ENCODE peak calls at places on chromosomes 5 and 9, in seven cellular contexts. I is ovary, S is gastrocnemius medialis, R is coronary artery, B is WERI-Rb-1, U is progenitor cell of endocrine pancreas, Y is mesothelial cell of epicardium. Z is an unnamed sample.

GRCh38 chr5:142087920-142088679 is 20.5 kb upstream of the NDFIP1 start:
- DNase-seq in I (no peak), S (no peak), R (no peak), B (no peak), U (no peak), Y (no peak), Z (no peak)

GRCh38 chr9:107043886-107044285 is 180.9 kb downstream of the ZNF462 start:
- DNase-seq in I (no peak), S (no peak), R (no peak), B (peak; percentile 74), U (no peak), Y (no peak), Z (no peak)

GRCh38 chr5:9468070-9468388 is 77.8 kb downstream of the SEMA5A start:
- DNase-seq in I (no peak), S (no peak), R (no peak), B (no peak), U (no peak), Y (no peak), Z (no peak)

GRCh38 chr5:120446068-120446492 is 18.0 kb upstream of the PRR16 start:
- DNase-seq in I (no peak), S (no peak), R (no peak), B (no peak), U (no peak), Y (no peak), Z (no peak)

GRCh38 chr5:72241346-72242003 is 78.6 kb downstream of the MRPS27 start:
- DNase-seq in I (no peak), S (no peak), R (no peak), B (no peak), U (peak; percentile 45), Y (no peak), Z (peak; percentile 13)

GRCh38 chr5:169064093-169064492 is 236.8 kb downstream of the SLIT3 start:
- DNase-seq in I (no peak), S (no peak), R (no peak), B (no peak), U (no peak), Y (peak; percentile 31), Z (no peak)

GRCh38 chr5:91378683-91379601 is 4.2 kb downstream of the ARRDC3 start:
- DNase-seq in I (no peak), S (no peak), R (no peak), B (no peak), U (no peak), Y (no peak), Z (no peak)

GRCh38 chr5:10474521-10475075 is 32.9 kb downstream of the ROPN1L start:
- DNase-seq in I (no peak), S (no peak), R (no peak), B (no peak), U (no peak), Y (no peak), Z (no peak)

GRCh38 chr5:65928341-65928752 is 2.0 kb downstream of the ERBIN start:
- DNase-seq in I (no peak), S (no peak), R (no peak), B (no peak), U (no peak), Y (no peak), Z (no peak)

GRCh38 chr5:52564594-52564993 is 223.1 kb upstream of the ITGA1 start:
- DNase-seq in I (no peak), S (no peak), R (no peak), B (no peak), U (no peak), Y (no peak), Z (no peak)

GRCh38 chr5:78627766-78628165 is 20.8 kb downstream of the LHFPL2 start:
- DNase-seq in I (no peak), S (no peak), R (no peak), B (peak; percentile 29), U (no peak), Y (no peak), Z (no peak)

GRCh38 chr5:163447191-163447590 is 9.8 kb downstream of the CCNG1 start:
- DNase-seq in I (no peak), S (no peak), R (no peak), B (no peak), U (no peak), Y (no peak), Z (no peak)

GRCh38 chr9:96391021-96391765 is 7.7 kb upstream of the SLC35D2 start:
- DNase-seq in I (no peak), S (no peak), R (no peak), B (no peak), U (no peak), Y (no peak), Z (no peak)

GRCh38 chr9:20659474-20659962 is 24.5 kb upstream of the FOCAD start:
- DNase-seq in I (no peak), S (no peak), R (no peak), B (no peak), U (no peak), Y (no peak), Z (no peak)

GRCh38 chr9:122197334-122197872 is 31.4 kb downstream of the LHX6 start:
- DNase-seq in I (no peak), S (no peak), R (no peak), B (no peak), U (no peak), Y (no peak), Z (no peak)

GRCh38 chr5:43014522-43014921 is 25.6 kb downstream of the ANXA2R start:
- DNase-seq in I (no peak), S (no peak), R (no peak), B (no peak), U (no peak), Y (no peak), Z (no peak)

GRCh38 chr9:26129216-26129615 is 451.0 kb upstream of the TUSC1 start:
- DNase-seq in I (no peak), S (no peak), R (no peak), B (no peak), U (no peak), Y (no peak), Z (no peak)

GRCh38 chr5:28523887-28524637 is 1485.7 kb upstream of the CDH9 start:
- DNase-seq in I (no peak), S (no peak), R (no peak), B (no peak), U (no peak), Y (no peak), Z (no peak)

GRCh38 chr5:129098488-129099183 is 4.1 kb downstream of the ISOC1 start:
- DNase-seq in I (no peak), S (no peak), R (no peak), B (no peak), U (no peak), Y (no peak), Z (no peak)

GRCh38 chr5:42317575-42317974 is 105.7 kb upstream of the GHR start:
- DNase-seq in I (no peak), S (no peak), R (no peak), B (no peak), U (no peak), Y (no peak), Z (no peak)

GRCh38 chr9:137049544-137050449 is 3.8 kb upstream of the NPDC1 start:
- DNase-seq in I (peak; percentile 58), S (no peak), R (no peak), B (peak; percentile 82), U (peak; percentile 49), Y (no peak), Z (peak; percentile 73)

DNA sequence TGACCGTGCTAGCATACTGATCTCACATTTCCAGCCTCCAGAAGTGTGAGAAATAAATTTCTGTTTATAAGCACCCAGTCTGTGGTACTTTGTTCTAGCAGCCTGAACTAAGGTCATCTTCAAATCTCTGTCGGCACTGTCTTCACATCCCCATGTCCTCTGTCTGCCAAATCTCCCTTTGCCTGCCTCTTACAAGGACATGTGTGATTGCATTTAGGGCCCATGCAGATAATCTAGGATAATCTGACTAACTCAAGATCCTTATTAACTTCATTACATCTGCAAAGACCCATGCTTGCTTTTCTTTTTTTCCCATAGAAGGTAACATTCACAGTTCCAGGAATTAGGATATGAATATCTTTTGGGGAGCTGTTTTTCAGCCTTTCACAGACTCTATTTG is 132.7 kb downstream of the AOPEP start:
- DNase-seq in I (no peak), S (no peak), R (no peak), B (peak; percentile 70), U (no peak), Y (no peak), Z (no peak)
- TF ChIP-seq CTCF in I (no peak), S (no peak), R (no peak), B (no peak), U (no peak), Y (no peak), Z (no peak)

DNA sequence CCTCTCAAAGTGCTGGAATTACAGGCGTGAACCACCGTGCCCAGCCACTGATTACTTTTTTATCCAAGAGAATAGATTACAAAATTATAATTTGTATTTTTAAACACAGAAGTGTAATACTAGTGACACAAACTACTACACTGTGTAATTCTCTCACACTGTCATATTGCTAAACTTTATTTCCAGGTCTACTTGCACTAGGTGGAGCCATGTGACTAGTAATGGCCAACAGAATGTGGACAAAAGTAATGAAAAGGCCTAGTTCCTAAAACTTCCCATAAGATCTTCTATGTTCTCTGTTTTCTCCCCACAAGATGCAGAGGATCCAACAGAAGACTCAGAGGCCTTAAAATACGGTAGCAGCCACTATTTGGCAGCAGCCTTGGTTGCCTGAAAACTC is 27.3 kb downstream of the NADK2 start:
- DNase-seq in I (no peak), S (no peak), R (no peak), B (no peak), U (no peak), Y (no peak), Z (no peak)
- TF ChIP-seq CTCF in I (no peak), S (no peak), R (no peak), B (no peak), U (peak; percentile 11), Y (no peak), Z (no peak)

GRCh38 chr9:89183146-89183545 is 4.5 kb upstream of the SHC3 start:
- DNase-seq in I (no peak), S (no peak), R (no peak), B (no peak), U (no peak), Y (no peak), Z (no peak)
- TF ChIP-seq CTCF in I (no peak), S (no peak), R (no peak), B (peak; percentile 39), U (no peak), Y (no peak), Z (no peak)

DNA sequence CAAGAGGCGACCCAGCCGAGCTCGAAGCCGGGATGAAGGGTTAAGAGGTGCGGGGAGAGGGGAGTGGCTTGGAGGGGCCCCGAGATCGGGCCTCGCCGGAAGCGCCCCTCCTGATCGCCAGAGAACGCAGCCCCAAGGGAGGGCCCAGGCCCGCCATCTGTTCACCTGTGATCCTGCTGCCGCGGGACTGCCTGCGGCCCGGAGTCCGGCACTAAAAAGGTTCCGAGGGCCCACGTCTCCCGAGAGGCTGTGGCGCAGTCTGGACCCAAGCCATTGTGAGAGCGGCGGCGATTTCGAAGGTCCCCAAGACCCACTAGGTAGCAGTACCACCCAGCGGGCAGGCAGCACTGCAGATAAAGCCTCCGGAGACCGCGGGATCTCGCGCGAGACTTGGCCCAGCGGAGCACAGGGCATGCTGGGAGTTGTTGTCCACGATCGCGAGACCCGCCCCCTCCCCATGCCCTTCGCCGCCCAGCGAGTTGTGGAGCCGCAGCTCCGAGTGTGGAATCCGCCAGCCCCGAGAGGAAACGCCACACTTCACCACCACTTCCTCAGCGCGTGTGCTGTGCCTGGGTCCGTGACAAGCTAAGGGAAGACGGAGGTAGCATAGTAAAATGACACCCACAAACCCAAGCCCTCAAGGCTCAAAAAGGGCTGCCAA is at the start of gene KIAA1191:
- DNase-seq in I (peak; percentile 96), S (peak; percentile 96), R (peak; percentile 95), B (peak; percentile 94), U (peak; percentile 79), Y (peak; percentile 82), Z (peak; percentile 82)
- TF ChIP-seq CTCF in I (no peak), S (no peak), R (no peak), B (peak; percentile 39), U (no peak), Y (no peak), Z (no peak)